ENCODE peak calls at places on chromosomes 11 and 22, in six cellular contexts. L is A549, N is GM12878, C is K562, O is H1, S is HepG2. P is an unnamed sample.

GRCh38 chr11:79314906-79315689 is 125.7 kb downstream of the TENM4 start:
- DNase-seq in L (no peak), S (no peak), N (no peak), O (peak), C (no peak), P (no peak)

GRCh38 chr11:118877487-118878173 is 6.1 kb upstream of the CXCR5 start:
- DNase-seq in C (no peak), N (no peak), S (no peak), L (no peak), O (no peak), P (no peak)

GRCh38 chr11:18669211-18669593 is 29.4 kb upstream of the TMEM86A start:
- DNase-seq in O (no peak), N (no peak), C (no peak), L (no peak), S (no peak), P (no peak)

GRCh38 chr11:67233584-67234190 is 32.6 kb upstream of the GRK2 start:
- DNase-seq in C (no peak), L (no peak), N (no peak), S (no peak), O (no peak), P (no peak)

GRCh38 chr11:106426696-106427095 is 349.2 kb downstream of the AASDHPPT start:
- DNase-seq in N (no peak), L (no peak), C (no peak), O (no peak), S (no peak), P (no peak)

GRCh38 chr22:21917206-21917958 is 35.3 kb downstream of the PPM1F start:
- DNase-seq in L (no peak), N (no peak), O (no peak), C (no peak), S (peak), P (peak)

GRCh38 chr11:120324932-120325810 is at the start of gene TLCD5:
- DNase-seq in C (peak), O (peak), S (peak), N (no peak), L (peak), P (peak)

GRCh38 chr11:70572974-70573260 is 174.6 kb downstream of the CTTN start:
- DNase-seq in N (no peak), C (no peak), S (no peak), L (no peak), O (no peak), P (no peak)

GRCh38 chr11:18720811-18721575 is 5.0 kb downstream of the IGSF22 start:
- DNase-seq in N (no peak), L (peak), C (peak), S (no peak), O (peak), P (peak)

GRCh38 chr11:111137846-111138245 is 107.7 kb upstream of the POU2AF2 start:
- DNase-seq in S (no peak), N (no peak), C (no peak), O (no peak), L (no peak), P (no peak)

GRCh38 chr22:28822930-28823481 is 22.6 kb upstream of the XBP1 start:
- DNase-seq in O (no peak), C (no peak), L (no peak), N (no peak), S (peak), P (no peak)

GRCh38 chr11:122189259-122189658 is 73.2 kb upstream of the BLID start:
- DNase-seq in N (no peak), O (no peak), L (peak), C (no peak), S (no peak), P (no peak)

GRCh38 chr11:68838572-68838964 is 3.1 kb downstream of the CPT1A start:
- DNase-seq in C (no peak), L (no peak), N (no peak), O (no peak), S (peak), P (no peak)

GRCh38 chr11:12213920-12214319 is 103.5 kb downstream of the MICAL2 start:
- DNase-seq in O (no peak), L (no peak), C (peak), N (no peak), S (no peak), P (no peak)

GRCh38 chr11:118791015-118791960 is at the start of gene DDX6:
- DNase-seq in N (peak), O (peak), C (peak), L (peak), S (peak), P (peak)

GRCh38 chr22:33864723-33865130 is 55.5 kb downstream of the LARGE1 start:
- DNase-seq in S (peak), C (no peak), O (no peak), N (no peak), L (no peak), P (no peak)

GRCh38 chr11:15627560-15627959 is 512.8 kb downstream of the INSC start:
- DNase-seq in O (no peak), N (no peak), C (no peak), S (no peak), L (no peak), P (no peak)

GRCh38 chr22:40193429-40194421 is 16.0 kb downstream of the TNRC6B start:
- DNase-seq in N (no peak), O (peak), C (no peak), S (no peak), L (peak), P (no peak)

GRCh38 chr11:92739020-92739419 is 230.4 kb upstream of the MTNR1B start:
- DNase-seq in N (no peak), C (no peak), S (no peak), O (no peak), L (no peak), P (no peak)

GRCh38 chr11:127034973-127035372 is 34.4 kb upstream of the KIRREL3 start:
- DNase-seq in S (no peak), O (no peak), C (no peak), L (no peak), N (no peak), P (no peak)

GRCh38 chr11:127042445-127042844 is 41.9 kb upstream of the KIRREL3 start:
- DNase-seq in S (no peak), C (no peak), N (no peak), O (no peak), L (no peak), P (no peak)

GRCh38 chr11:127035812-127036211 is 35.2 kb upstream of the KIRREL3 start:
- DNase-seq in N (no peak), C (no peak), O (no peak), L (no peak), S (no peak), P (no peak)

DNA sequence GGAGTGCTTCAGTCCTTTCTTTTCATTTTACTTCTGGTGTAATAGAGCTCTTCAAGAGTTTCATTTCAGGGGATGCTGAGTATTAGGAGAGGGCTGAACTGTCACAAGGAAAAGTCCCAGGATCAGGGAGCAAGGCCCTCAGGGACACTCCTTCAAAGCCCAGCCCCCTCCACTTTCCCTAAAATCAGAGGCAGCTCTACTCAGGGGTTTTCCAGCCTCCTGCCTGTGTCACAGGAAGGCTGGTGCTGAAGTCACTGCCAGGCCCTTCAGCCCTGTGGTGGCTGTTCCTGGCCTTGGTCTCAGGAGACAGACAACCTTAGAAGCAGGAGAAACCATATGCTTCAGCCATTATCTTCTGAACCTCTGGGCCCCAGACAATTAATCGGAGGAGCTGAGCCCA is 36.4 kb upstream of the KIRREL3 start:
- DNase-seq in C (no peak), S (no peak), O (no peak), L (no peak), N (no peak), P (no peak)
- TF ChIP-seq CHD2 in C (no peak), S (no peak), O (no peak), L (no peak), N (no peak), P (no peak)

DNA sequence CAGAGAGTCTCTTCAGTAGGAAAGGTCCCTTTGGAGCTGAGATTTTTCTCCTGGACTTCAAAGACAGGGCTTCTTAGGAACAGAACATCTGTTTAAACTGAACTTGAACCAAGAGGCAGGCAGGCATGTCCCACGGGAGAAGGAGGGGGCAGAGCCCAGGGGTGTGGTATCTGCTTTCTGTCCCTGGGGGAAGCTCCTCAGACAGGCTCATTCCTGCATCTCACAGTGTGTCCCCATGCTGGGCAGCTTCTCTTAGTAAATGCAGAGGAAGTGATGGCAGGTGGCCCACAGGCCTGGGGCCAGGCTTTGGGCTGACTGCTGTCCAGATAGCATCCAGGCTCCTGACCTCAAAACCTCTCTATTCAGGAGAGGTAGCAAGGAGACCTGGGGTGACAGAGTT is 47.4 kb downstream of the TSPAN18 start:
- DNase-seq in C (no peak), N (no peak), L (no peak), O (no peak), S (no peak), P (no peak)
- TF ChIP-seq CHD2 in C (no peak), N (no peak), L (no peak), O (no peak), S (no peak), P (no peak)

GRCh38 chr11:125132071-125132470 is 20.6 kb upstream of the TMEM218 start:
- DNase-seq in C (no peak), S (no peak), O (no peak), N (no peak), L (no peak), P (no peak)
- TF ChIP-seq CHD2 in C (no peak), S (no peak), O (no peak), N (no peak), L (no peak), P (no peak)

GRCh38 chr11:9172394-9172793 is 81.0 kb upstream of the SCUBE2 start:
- DNase-seq in O (no peak), L (no peak), S (no peak), N (no peak), C (no peak), P (no peak)
- TF ChIP-seq CHD2 in O (no peak), L (no peak), S (no peak), N (no peak), C (peak), P (no peak)

DNA sequence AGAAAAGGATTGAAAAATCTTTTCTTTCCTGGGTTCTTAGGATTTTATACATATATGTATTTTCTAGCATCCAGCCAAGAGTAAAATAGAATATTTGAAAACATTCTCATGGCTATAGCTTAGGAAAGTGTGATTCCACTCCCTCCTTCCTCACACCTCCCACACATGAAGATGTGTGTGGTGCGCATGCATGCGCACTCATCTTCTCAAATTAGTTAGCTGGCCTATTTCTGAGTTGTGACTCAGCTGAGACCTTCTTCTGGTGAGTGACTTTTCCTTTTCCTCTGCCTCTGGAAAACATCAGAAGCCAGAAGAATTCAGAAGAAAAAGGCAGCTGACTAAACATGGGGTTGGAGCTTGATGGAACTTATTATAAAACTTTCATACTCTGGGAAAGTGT is 149.8 kb downstream of the OR4C45 start:
- DNase-seq in N (no peak), O (no peak), S (no peak), C (no peak), L (no peak), P (no peak)
- TF ChIP-seq CHD2 in N (no peak), O (no peak), S (no peak), C (no peak), L (no peak), P (no peak)

DNA sequence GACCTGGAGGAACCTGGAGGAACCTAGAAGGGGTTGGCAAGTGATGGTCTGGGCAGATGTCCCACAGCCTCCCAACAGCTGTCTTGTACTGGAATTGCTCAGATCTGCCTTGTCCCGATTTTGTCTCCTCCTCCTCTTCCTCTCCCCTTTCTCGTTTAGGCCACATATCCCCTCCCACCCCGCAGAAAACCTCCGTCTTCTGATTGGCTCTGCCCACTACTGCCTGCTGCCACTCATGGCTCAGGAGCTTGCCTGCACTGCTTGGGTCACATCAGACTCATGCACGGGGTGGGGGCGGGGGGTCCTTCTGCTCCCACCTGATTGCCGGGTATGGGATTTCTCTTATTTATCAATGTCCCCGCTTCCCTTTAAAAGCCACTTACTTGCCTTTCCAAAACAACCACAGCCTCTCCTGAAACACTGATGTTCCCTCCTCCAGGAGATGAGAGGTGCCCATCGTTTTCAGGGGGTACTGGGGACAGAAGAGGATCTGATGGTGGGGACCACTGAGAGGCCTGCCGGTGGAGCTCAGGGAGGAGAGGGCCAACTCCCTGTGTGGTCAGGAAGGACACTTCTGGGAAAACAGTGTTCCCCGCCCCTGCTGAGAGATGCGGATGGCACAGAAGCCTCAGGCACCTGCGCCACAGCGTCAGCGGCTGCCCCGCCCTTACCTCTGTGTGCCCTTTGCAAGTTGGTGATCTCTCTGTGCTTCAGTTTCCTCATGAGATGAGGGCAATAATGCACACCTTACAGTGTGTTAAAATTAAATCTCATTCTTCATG is 14.7 kb downstream of the TOM1 start:
- DNase-seq in C (no peak), O (no peak), L (no peak), S (no peak), N (no peak), P (no peak)
- TF ChIP-seq CHD2 in C (no peak), O (peak), L (no peak), S (no peak), N (no peak), P (no peak)

GRCh38 chr22:32555546-32555945 is 80.9 kb downstream of the FBXO7 start:
- DNase-seq in O (no peak), S (no peak), L (no peak), C (no peak), N (no peak), P (no peak)
- TF ChIP-seq CHD2 in O (no peak), S (no peak), L (no peak), C (no peak), N (no peak), P (no peak)

DNA sequence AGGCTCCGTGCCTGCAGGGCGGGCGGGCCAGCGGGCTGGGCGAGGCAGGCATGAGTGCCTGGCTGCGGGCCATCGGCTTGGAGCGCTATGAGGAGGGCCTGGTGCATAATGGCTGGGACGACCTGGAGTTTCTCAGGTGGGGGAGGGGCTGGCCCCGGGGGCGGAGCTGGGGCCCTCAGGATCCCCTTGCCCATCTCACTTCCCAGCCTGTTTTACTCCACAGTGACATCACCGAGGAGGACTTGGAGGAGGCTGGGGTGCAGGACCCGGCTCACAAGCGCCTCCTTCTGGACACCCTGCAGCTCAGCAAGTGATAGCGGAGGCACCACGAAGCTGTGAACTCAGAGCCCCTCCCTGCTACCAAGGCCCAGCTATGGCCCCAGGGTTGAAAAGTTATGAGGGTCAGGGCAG is 5.9 kb downstream of the PHOX2A start:
- DNase-seq in C (peak), O (peak), S (peak), L (peak), N (no peak), P (peak)
- TF ChIP-seq CHD2 in C (no peak), O (peak), S (no peak), L (no peak), N (no peak), P (no peak)

DNA sequence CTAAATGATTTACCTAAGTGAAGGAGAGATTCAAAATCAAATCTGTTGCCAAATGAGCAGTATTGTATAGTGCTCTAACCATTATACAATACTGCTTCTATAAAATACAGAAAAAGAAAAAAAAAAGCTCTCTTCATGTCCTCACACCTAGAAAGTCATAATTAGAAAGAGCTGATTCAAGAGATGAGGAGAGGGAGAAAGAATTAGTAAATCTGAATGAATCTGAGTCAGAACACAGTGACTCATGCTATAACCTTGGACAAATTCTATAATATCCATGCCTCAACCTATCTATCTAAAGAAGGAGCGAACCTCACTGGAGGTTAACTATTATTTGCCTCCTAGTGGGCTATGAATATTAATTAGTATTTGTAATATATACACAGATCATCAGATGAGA is 29.4 kb downstream of the AMBRA1 start:
- DNase-seq in L (no peak), O (no peak), N (no peak), S (no peak), C (no peak), P (no peak)
- TF ChIP-seq CHD2 in L (no peak), O (no peak), N (no peak), S (no peak), C (no peak), P (no peak)